ENCODE peak calls at places on chromosome 21, in five cellular contexts. T is breast epithelium, E is glutamatergic neuron, H is RWPE1, S is GM23338. M is an unnamed sample.

GRCh38 chr21:33029975-33030461 is 4.3 kb downstream of the OLIG2 start:
- DNase-seq in T (no peak), E (peak; percentile 30), H (no peak), S (peak; percentile 49), M (no peak)

GRCh38 chr21:17848228-17848627 is 29.1 kb upstream of the C21orf91 start:
- DNase-seq in T (peak; percentile 18), E (no peak), H (peak; percentile 66), S (no peak), M (peak; percentile 63)

GRCh38 chr21:41601573-41602371 is 93.8 kb upstream of the TMPRSS2 start:
- DNase-seq in T (peak; percentile 43), E (no peak), H (no peak), S (no peak), M (no peak)

GRCh38 chr21:25424045-25424444 is 183.2 kb downstream of the MRPL39 start:
- DNase-seq in T (no peak), E (no peak), H (no peak), S (no peak), M (no peak)

GRCh38 chr21:39674794-39675193 is 62.1 kb downstream of the B3GALT5 start:
- DNase-seq in T (no peak), E (no peak), H (no peak), S (no peak), M (no peak)

GRCh38 chr21:41630249-41630648 is 122.3 kb upstream of the TMPRSS2 start:
- DNase-seq in T (no peak), E (no peak), H (peak; percentile 96), S (no peak), M (no peak)

GRCh38 chr21:43731476-43731875 is 12.5 kb downstream of the PDXK start:
- DNase-seq in T (no peak), E (no peak), H (no peak), S (no peak), M (no peak)

GRCh38 chr21:43289966-43290365 is 121.2 kb downstream of the CRYAA start:
- DNase-seq in T (no peak), E (no peak), H (no peak), S (no peak), M (no peak)

GRCh38 chr21:25107708-25108107 is 499.6 kb downstream of the MRPL39 start:
- DNase-seq in T (no peak), E (no peak), H (peak; percentile 30), S (no peak), M (no peak)

GRCh38 chr21:25733859-25734653 is 648 bp downstream of the ATP5PF start:
- DNase-seq in T (no peak), E (no peak), H (no peak), S (peak; percentile 6), M (peak; percentile 40)

DNA sequence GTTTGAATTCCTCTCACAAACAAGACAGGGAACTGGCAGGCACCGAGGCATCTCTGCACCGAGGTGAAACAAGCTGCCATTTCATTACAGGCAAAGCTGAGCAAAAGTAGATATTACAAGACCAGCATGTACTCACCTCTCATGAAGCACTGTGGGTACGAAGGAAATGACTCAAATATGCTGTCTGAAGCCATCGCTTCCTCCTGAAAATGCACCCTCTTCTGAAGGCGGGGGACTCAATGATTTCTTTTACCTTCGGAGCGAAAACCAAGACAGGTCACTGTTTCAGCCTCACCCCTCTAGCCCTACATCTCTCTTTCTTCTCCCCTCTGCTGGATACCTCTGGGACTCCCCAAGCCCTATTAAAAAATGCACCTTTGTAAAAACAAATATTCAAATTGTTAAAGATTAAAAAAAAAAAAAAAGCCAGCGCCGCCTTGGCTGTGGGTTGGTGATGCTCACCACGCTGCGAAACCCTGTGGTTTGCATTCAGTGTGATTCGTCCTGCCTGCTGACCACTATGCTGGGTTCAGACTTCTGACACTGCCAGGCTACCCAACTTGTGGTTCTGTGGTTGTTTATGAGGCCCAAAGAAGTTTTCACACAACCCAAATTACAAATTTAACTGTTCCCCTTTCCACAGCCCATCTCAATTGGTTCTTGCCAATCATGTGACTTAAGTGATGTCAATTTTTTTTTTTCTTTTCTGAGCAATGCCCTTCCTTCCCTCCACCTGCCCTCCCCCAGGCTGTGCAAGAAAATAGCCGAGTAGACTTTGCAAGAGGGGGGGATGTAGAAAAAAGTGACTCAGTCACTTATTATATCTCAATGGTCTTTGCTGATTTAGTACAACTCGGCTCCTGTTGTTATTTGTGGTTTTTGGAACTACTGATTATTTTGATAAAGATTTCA is at the start of gene RUNX1:
- DNase-seq in T (peak; percentile 31), E (no peak), H (peak; percentile 5), S (no peak), M (peak; percentile 72)
- TF ChIP-seq CTCF in T (no peak), E (no peak), H (no peak), S (no peak), M (no peak)

GRCh38 chr21:45318556-45319341 is 31.1 kb upstream of the POFUT2 start:
- DNase-seq in T (no peak), E (no peak), H (no peak), S (no peak), M (no peak)
- TF ChIP-seq CTCF in T (no peak), E (no peak), H (no peak), S (no peak), M (no peak)

DNA sequence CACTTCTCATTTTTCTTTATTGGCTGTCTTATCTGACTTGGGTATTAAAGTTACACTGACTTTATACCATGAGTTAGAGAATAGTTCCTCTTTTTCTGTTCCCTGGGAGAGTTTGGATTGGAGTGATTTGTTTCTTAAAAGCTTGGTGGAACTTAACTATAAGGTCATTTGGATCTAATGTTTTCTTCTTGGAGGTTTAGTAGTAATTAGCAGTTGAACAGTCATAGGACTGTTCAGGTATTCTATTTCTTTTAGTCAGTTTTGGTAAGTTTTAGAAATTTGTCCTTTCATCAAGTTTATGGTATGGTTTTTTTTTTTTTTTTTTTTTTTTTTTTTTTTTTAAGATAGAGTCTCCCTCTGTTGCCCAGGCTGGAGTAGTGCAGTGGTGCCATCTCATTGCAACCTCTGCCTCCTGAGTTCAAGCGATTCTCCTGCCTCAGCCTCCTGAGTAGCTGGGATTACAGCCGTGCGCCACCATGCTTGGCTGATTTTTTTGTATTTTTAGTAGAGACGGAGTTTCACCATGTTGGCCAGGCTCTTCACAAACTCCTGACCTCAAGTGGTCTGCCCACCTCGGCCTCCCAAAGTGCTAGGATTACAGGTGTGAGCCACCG is 6.3 kb downstream of the TTC3 start:
- DNase-seq in T (no peak), E (no peak), H (no peak), S (peak; percentile 28), M (no peak)
- TF ChIP-seq CTCF in T (no peak), E (peak; percentile 33), H (no peak), S (peak; percentile 46), M (peak; percentile 8)

DNA sequence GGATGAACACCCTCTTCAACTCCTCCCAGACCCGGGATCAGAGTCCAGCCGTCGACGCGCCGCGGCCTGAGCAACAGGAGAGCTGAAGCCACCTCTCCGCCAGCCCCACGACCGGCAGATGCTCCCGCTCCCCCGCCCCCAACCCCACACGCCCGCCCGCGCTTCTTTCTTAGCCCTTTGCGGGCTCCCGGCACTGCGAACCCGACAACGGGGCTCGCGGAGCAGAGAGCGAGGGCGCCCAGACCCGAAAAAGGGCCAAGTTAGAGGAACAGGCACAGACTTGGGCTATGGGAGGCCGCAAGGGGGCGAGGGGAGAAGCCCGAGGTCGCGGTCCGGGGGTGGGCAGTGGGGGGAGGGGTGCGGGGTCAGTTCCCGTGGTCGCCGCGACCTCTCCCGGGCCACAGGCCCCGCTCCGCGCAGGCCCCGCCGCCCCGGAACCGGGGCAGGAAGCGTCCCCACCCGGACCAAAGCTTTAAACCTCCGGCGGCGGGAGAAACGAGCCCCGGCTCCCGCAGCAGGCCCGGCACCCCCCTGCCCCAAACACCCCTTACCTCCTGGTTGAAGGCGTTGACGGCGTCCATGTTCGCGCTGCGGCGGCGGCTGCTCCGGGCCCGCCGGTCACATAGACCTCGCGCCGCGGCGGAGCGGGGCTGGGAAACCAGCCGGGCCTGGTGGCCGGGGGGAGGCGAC is 661 bp downstream of the SCAF4 start:
- DNase-seq in T (peak; percentile 32), E (peak; percentile 71), H (peak; percentile 26), S (peak; percentile 62), M (peak; percentile 71)
- TF ChIP-seq CTCF in T (no peak), E (peak; percentile 52), H (no peak), S (peak; percentile 14), M (peak; percentile 18)

M was measured in GM13976.